ENCODE peak calls at places on chromosomes 6 and 20, in four cellular contexts. One of them, this sample, is unnamed.

GRCh38 chr20:48725589-48725991 is 102.2 kb downstream of the PREX1 start:
- DNase-seq in mesenchymal stem cell: peak; percentile 21
- DNase-seq in SJSA1: no peak
- DNase-seq in HAP-1: no peak
- DNase-seq in this sample: no peak

GRCh38 chr6:31170600-31170881 is at the start of gene POU5F1:
- DNase-seq in SJSA1: no peak
- DNase-seq in HAP-1: no peak
- DNase-seq in mesenchymal stem cell: no peak
- DNase-seq in this sample: no peak

GRCh38 chr20:62764156-62764935 is 31.9 kb upstream of the MRGBP start:
- DNase-seq in HAP-1: no peak
- DNase-seq in SJSA1: no peak
- DNase-seq in mesenchymal stem cell: no peak
- DNase-seq in this sample: no peak

GRCh38 chr20:18404172-18404571 is 62.7 kb downstream of the DZANK1 start:
- DNase-seq in mesenchymal stem cell: no peak
- DNase-seq in HAP-1: no peak
- DNase-seq in SJSA1: peak; percentile 10
- DNase-seq in this sample: no peak

GRCh38 chr6:161301338-161301737 is 27.5 kb upstream of the AGPAT4 start:
- DNase-seq in mesenchymal stem cell: peak; percentile 81
- DNase-seq in HAP-1: no peak
- DNase-seq in SJSA1: no peak
- DNase-seq in this sample: no peak

GRCh38 chr6:44010411-44011349 is 116.6 kb downstream of the MRPL14 start:
- DNase-seq in HAP-1: no peak
- DNase-seq in mesenchymal stem cell: peak; percentile 100
- DNase-seq in SJSA1: peak; percentile 93
- DNase-seq in this sample: no peak

GRCh38 chr6:121876721-121877120 is 441.3 kb downstream of the GJA1 start:
- DNase-seq in mesenchymal stem cell: no peak
- DNase-seq in HAP-1: no peak
- DNase-seq in SJSA1: no peak
- DNase-seq in this sample: no peak

GRCh38 chr20:33063271-33063670 is 9.6 kb downstream of the BPIFB3 start:
- DNase-seq in SJSA1: no peak
- DNase-seq in mesenchymal stem cell: no peak
- DNase-seq in HAP-1: no peak
- DNase-seq in this sample: no peak

GRCh38 chr6:40923326-40923725 is 115.7 kb downstream of the UNC5CL start:
- DNase-seq in HAP-1: no peak
- DNase-seq in mesenchymal stem cell: no peak
- DNase-seq in SJSA1: no peak
- DNase-seq in this sample: no peak

GRCh38 chr20:4026093-4026601 is 10.8 kb upstream of the RNF24 start:
- DNase-seq in mesenchymal stem cell: peak; percentile 59
- DNase-seq in HAP-1: no peak
- DNase-seq in SJSA1: no peak
- DNase-seq in this sample: no peak

GRCh38 chr20:45052698-45053440 is 48.1 kb downstream of the KCNS1 start:
- DNase-seq in SJSA1: peak; percentile 54
- DNase-seq in HAP-1: no peak
- DNase-seq in mesenchymal stem cell: peak; percentile 68
- DNase-seq in this sample: no peak

GRCh38 chr6:53306819-53307347 is 41.9 kb downstream of the ELOVL5 start:
- DNase-seq in HAP-1: no peak
- DNase-seq in SJSA1: no peak
- DNase-seq in mesenchymal stem cell: no peak
- DNase-seq in this sample: no peak

GRCh38 chr6:41263267-41263666 is 23.2 kb downstream of the TREM1 start:
- DNase-seq in mesenchymal stem cell: no peak
- DNase-seq in SJSA1: no peak
- DNase-seq in HAP-1: no peak
- DNase-seq in this sample: no peak

GRCh38 chr6:33237731-33238130 is 29.4 kb downstream of the RING1 start:
- DNase-seq in mesenchymal stem cell: no peak
- DNase-seq in HAP-1: no peak
- DNase-seq in SJSA1: no peak
- DNase-seq in this sample: no peak

GRCh38 chr6:73680289-73680688 is 15.7 kb upstream of the CD109 start:
- DNase-seq in HAP-1: no peak
- DNase-seq in SJSA1: no peak
- DNase-seq in mesenchymal stem cell: no peak
- DNase-seq in this sample: no peak

GRCh38 chr20:62980970-62981369 is 25.8 kb downstream of the BHLHE23 start:
- DNase-seq in SJSA1: no peak
- DNase-seq in HAP-1: peak; percentile 13
- DNase-seq in mesenchymal stem cell: no peak
- DNase-seq in this sample: no peak

GRCh38 chr6:126047648-126048047 is 61.3 kb downstream of the TRMT11 start:
- DNase-seq in SJSA1: no peak
- DNase-seq in mesenchymal stem cell: no peak
- DNase-seq in HAP-1: no peak
- DNase-seq in this sample: no peak

GRCh38 chr6:30000156-30000791 is 57.9 kb downstream of the HLA-A start:
- DNase-seq in SJSA1: no peak
- DNase-seq in mesenchymal stem cell: no peak
- DNase-seq in HAP-1: no peak
- DNase-seq in this sample: no peak

GRCh38 chr20:24721891-24722530 is 227.1 kb upstream of the CST7 start:
- DNase-seq in mesenchymal stem cell: no peak
- DNase-seq in SJSA1: no peak
- DNase-seq in HAP-1: no peak
- DNase-seq in this sample: no peak

GRCh38 chr20:14716251-14716650 is 378.8 kb upstream of the FLRT3 start:
- DNase-seq in SJSA1: no peak
- DNase-seq in mesenchymal stem cell: no peak
- DNase-seq in HAP-1: no peak
- DNase-seq in this sample: peak; percentile 83

GRCh38 chr6:33731751-33732282 is 14.9 kb downstream of the IP6K3 start:
- DNase-seq in SJSA1: no peak
- DNase-seq in HAP-1: no peak
- DNase-seq in mesenchymal stem cell: no peak
- DNase-seq in this sample: no peak

GRCh38 chr6:9428416-9429172 is 986.3 kb downstream of the TFAP2A start:
- DNase-seq in HAP-1: no peak
- DNase-seq in mesenchymal stem cell: no peak
- DNase-seq in SJSA1: no peak
- DNase-seq in this sample: no peak

GRCh38 chr6:92777146-92777740 is 642.1 kb downstream of the EPHA7 start:
- DNase-seq in HAP-1: peak; percentile 52
- DNase-seq in mesenchymal stem cell: peak; percentile 51
- DNase-seq in SJSA1: no peak
- DNase-seq in this sample: peak; percentile 12

GRCh38 chr6:105982761-105983600 is 103.2 kb upstream of the PRDM1 start:
- DNase-seq in HAP-1: no peak
- DNase-seq in SJSA1: no peak
- DNase-seq in mesenchymal stem cell: no peak
- DNase-seq in this sample: no peak
- H3K27me3 ChIP-seq in HAP-1: peaks cover 6% of the 10 kb centered on the region
- H3K27me3 ChIP-seq in SJSA1: no peaks in the 10 kb centered on the region
- H3K27me3 ChIP-seq in mesenchymal stem cell: peaks cover 11% of the 10 kb centered on the region
- H3K27me3 ChIP-seq in this sample: peaks cover 35% of the 10 kb centered on the region

GRCh38 chr6:27279513-27280063 is 32.1 kb downstream of the PRSS16 start:
- DNase-seq in SJSA1: no peak
- DNase-seq in HAP-1: no peak
- DNase-seq in mesenchymal stem cell: no peak
- DNase-seq in this sample: no peak
- H3K27me3 ChIP-seq in SJSA1: no peaks in the 10 kb centered on the region
- H3K27me3 ChIP-seq in HAP-1: no peaks in the 10 kb centered on the region
- H3K27me3 ChIP-seq in mesenchymal stem cell: peaks cover 34% of the 10 kb centered on the region
- H3K27me3 ChIP-seq in this sample: no peaks in the 10 kb centered on the region

GRCh38 chr20:56157530-56158203 is 90.9 kb upstream of the MC3R start:
- DNase-seq in mesenchymal stem cell: no peak
- DNase-seq in HAP-1: no peak
- DNase-seq in SJSA1: no peak
- DNase-seq in this sample: no peak

GRCh38 chr20:56155625-56156024 is 92.9 kb upstream of the MC3R start:
- DNase-seq in mesenchymal stem cell: no peak
- DNase-seq in SJSA1: no peak
- DNase-seq in HAP-1: no peak
- DNase-seq in this sample: no peak

DNA sequence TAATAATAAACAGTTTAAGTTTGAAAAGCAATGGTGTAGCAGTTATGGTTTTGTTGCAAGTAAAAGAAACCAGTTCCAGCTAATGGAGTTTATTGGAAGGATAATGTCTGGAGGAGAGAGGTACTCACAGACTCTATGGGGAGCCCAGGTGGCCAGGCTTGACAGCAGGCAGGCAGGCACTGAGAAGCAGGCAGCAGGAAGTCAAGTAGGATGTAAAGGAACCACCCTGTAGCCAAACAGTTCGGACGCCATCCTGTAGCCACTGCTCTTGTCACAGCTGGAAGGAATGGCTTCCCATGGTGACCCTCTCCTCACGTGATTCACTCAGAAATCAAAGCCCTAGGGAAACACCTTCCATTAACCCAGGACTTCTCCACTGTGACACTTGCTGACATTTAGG is 96.7 kb upstream of the MC3R start:
- DNase-seq in SJSA1: no peak
- DNase-seq in HAP-1: no peak
- DNase-seq in mesenchymal stem cell: no peak
- DNase-seq in this sample: no peak
- H3K27me3 ChIP-seq in SJSA1: no peaks in the 10 kb centered on the region
- H3K27me3 ChIP-seq in HAP-1: no peaks in the 10 kb centered on the region
- H3K27me3 ChIP-seq in mesenchymal stem cell: no peaks in the 10 kb centered on the region
- H3K27me3 ChIP-seq in this sample: no peaks in the 10 kb centered on the region

GRCh38 chr20:38334016-38334415 is 12.3 kb upstream of the LBP start:
- DNase-seq in SJSA1: no peak
- DNase-seq in mesenchymal stem cell: no peak
- DNase-seq in HAP-1: no peak
- DNase-seq in this sample: no peak
- H3K27me3 ChIP-seq in SJSA1: no peaks in the 10 kb centered on the region
- H3K27me3 ChIP-seq in mesenchymal stem cell: peaks cover 71% of the 10 kb centered on the region
- H3K27me3 ChIP-seq in HAP-1: no peaks in the 10 kb centered on the region
- H3K27me3 ChIP-seq in this sample: no peaks in the 10 kb centered on the region

GRCh38 chr6:18265787-18266523 is 1.6 kb upstream of the DEK start:
- DNase-seq in HAP-1: no peak
- DNase-seq in mesenchymal stem cell: no peak
- DNase-seq in SJSA1: no peak
- DNase-seq in this sample: no peak

GRCh38 chr6:18270216-18270615 is 5.9 kb upstream of the DEK start:
- DNase-seq in HAP-1: no peak
- DNase-seq in mesenchymal stem cell: no peak
- DNase-seq in SJSA1: no peak
- DNase-seq in this sample: no peak

GRCh38 chr6:18266524-18266908 is 2.2 kb upstream of the DEK start:
- DNase-seq in HAP-1: no peak
- DNase-seq in mesenchymal stem cell: no peak
- DNase-seq in SJSA1: no peak
- DNase-seq in this sample: no peak

GRCh38 chr6:18269717-18270116 is 5.4 kb upstream of the DEK start:
- DNase-seq in SJSA1: no peak
- DNase-seq in HAP-1: no peak
- DNase-seq in mesenchymal stem cell: no peak
- DNase-seq in this sample: no peak

DNA sequence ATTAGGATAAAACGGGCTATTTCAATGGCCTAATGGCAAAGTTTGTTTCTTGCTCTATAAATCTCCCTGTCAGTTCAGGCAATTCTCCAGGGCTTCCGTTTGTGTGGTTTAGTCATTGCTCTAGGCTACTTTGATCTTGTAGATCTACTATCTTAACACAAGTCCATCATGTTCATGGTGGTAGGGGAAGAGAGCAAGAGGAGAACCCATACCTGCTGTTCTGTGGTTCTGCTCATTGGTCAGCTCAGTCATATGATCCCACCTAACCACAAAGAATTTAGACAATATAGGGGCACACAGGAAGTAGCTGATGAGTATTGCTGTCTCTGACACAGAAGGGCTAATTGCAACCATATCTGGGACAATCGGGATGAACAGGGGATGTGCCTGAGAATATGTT is 4.9 kb upstream of the DEK start:
- DNase-seq in HAP-1: no peak
- DNase-seq in SJSA1: peak; percentile 41
- DNase-seq in mesenchymal stem cell: peak; percentile 45
- DNase-seq in this sample: no peak
- H3K27me3 ChIP-seq in HAP-1: no peaks in the 10 kb centered on the region
- H3K27me3 ChIP-seq in SJSA1: no peaks in the 10 kb centered on the region
- H3K27me3 ChIP-seq in mesenchymal stem cell: no peaks in the 10 kb centered on the region
- H3K27me3 ChIP-seq in this sample: no peaks in the 10 kb centered on the region

DNA sequence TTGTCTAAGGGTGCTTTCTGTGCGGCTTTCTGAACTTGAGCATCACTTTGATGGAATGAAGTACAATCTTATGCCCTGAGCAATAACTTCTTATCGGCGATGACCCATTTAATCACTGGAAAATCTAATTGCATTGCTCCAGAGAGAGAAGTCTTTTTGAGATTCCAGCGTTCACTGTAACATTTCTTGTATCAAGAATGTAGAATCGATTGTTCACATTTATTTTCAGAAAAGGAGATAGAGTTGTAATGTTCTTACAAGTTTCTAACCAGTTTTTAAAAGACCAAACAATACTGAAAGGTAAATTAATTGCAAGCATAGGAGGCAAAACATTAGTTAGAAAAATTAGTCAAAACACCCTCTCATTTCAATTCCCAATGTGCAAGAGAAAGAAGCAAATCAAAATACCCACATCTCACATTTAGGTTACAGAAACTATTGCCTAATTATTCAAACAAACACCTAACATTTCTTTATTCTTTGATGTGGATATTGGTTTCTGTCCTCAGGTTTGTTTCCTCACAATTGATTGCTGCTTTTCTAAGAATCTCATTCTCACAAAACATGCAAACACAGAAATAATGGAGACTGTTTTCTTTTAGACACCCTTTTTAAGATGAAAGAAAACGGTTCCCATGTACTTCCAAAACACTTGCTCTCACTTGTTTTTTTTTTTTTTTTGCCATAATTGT is 14.8 kb upstream of the PRDM13 start:
- DNase-seq in HAP-1: no peak
- DNase-seq in mesenchymal stem cell: no peak
- DNase-seq in SJSA1: no peak
- DNase-seq in this sample: no peak
- H3K27me3 ChIP-seq in HAP-1: peaks cover 32% of the 10 kb centered on the region
- H3K27me3 ChIP-seq in mesenchymal stem cell: peaks cover 85% of the 10 kb centered on the region
- H3K27me3 ChIP-seq in SJSA1: peaks cover 76% of the 10 kb centered on the region
- H3K27me3 ChIP-seq in this sample: peaks cover 25% of the 10 kb centered on the region

This sample was measured in neuronal stem cell.